ENCODE peak calls at places on chromosomes 1 and 21, in four cellular contexts. M, X, B and P are unnamed samples. For H3K4me1 and H3K27me3, the result is how much of the 10 kb centered on the place peaks cover.

GRCh38 chr21:35190201-35190701 is 141.1 kb upstream of the RUNX1 start:
- DNase-seq in M (no peak), X (peak), B (no peak), P (no peak)

GRCh38 chr1:165928075-165928731 is 100.8 kb downstream of the UCK2 start:
- DNase-seq in M (peak), X (peak), B (no peak), P (peak)

GRCh38 chr1:19087737-19088594 is 122.1 kb downstream of the UBR4 start:
- DNase-seq in M (no peak), X (no peak), B (no peak), P (no peak)

GRCh38 chr1:158020877-158021630 is 27.6 kb downstream of the KIRREL1 start:
- DNase-seq in M (no peak), X (no peak), B (no peak), P (no peak)

GRCh38 chr1:228211871-228212414 is 4.1 kb downstream of the OBSCN start:
- DNase-seq in M (no peak), X (no peak), B (no peak), P (no peak)

GRCh38 chr21:14677023-14677422 is 130.9 kb upstream of the SAMSN1 start:
- DNase-seq in M (no peak), X (no peak), B (no peak), P (no peak)

GRCh38 chr1:92051948-92052347 is 22.2 kb downstream of the EPHX4 start:
- DNase-seq in M (no peak), X (no peak), B (no peak), P (no peak)

GRCh38 chr1:83102630-83103071 is 896.3 kb downstream of the TTLL7 start:
- DNase-seq in M (no peak), X (no peak), B (no peak), P (no peak)

GRCh38 chr1:53409233-53409632 is 50.0 kb upstream of the DMRTB1 start:
- DNase-seq in M (no peak), X (no peak), B (no peak), P (no peak)

GRCh38 chr1:243910612-243911011 is 60.6 kb upstream of the AKT3 start:
- DNase-seq in M (no peak), X (no peak), B (no peak), P (no peak)

GRCh38 chr1:37822942-37823865 is 15.2 kb upstream of the YRDC start:
- DNase-seq in M (no peak), X (peak), B (no peak), P (no peak)

GRCh38 chr1:240589585-240590110 is 22.3 kb downstream of the GREM2 start:
- DNase-seq in M (no peak), X (no peak), B (no peak), P (no peak)

GRCh38 chr1:6009120-6010040 is 17.2 kb upstream of the NPHP4 start:
- DNase-seq in M (no peak), X (no peak), B (no peak), P (no peak)

GRCh38 chr1:4004635-4005430 is 104.8 kb upstream of the C1orf174 start:
- DNase-seq in M (no peak), X (no peak), B (no peak), P (no peak)

GRCh38 chr1:45752014-45752413 is 1.6 kb upstream of the IPP start:
- DNase-seq in M (no peak), X (no peak), B (no peak), P (no peak)

GRCh38 chr1:203178083-203178482 is 2.5 kb upstream of the MYBPH start:
- DNase-seq in M (no peak), X (no peak), B (no peak), P (no peak)

GRCh38 chr1:54976747-54977146 is 3.7 kb upstream of the TMEM61 start:
- DNase-seq in M (no peak), X (no peak), B (no peak), P (no peak)

GRCh38 chr1:213829806-213830205 is 158.0 kb upstream of the PROX1 start:
- DNase-seq in M (no peak), X (no peak), B (no peak), P (no peak)

GRCh38 chr21:38853421-38853919 is 47.7 kb downstream of the ETS2 start:
- DNase-seq in M (no peak), X (peak), B (no peak), P (no peak)

GRCh38 chr1:85358702-85359438 is 82.4 kb upstream of the BCL10 start:
- DNase-seq in M (no peak), X (no peak), B (no peak), P (no peak)

GRCh38 chr1:153774780-153775431 is at the start of gene SLC27A3:
- DNase-seq in M (peak), X (peak), B (no peak), P (no peak)

GRCh38 chr1:2472109-2472508 is 4.0 kb upstream of the PLCH2 start:
- DNase-seq in M (no peak), X (no peak), B (no peak), P (no peak)

GRCh38 chr21:37219766-37220432 is 47.2 kb downstream of the VPS26C start:
- DNase-seq in M (no peak), X (no peak), B (no peak), P (no peak)
- H3K27ac ChIP-seq in M (peak), X (no peak), B (peak), P (peak)

GRCh38 chr21:45431781-45432572 is 27.0 kb downstream of the COL18A1 start:
- DNase-seq in M (no peak), X (no peak), B (no peak), P (no peak)
- H3K4me1 ChIP-seq in M (under half), X (under half), B (under half), P (under half)

DNA sequence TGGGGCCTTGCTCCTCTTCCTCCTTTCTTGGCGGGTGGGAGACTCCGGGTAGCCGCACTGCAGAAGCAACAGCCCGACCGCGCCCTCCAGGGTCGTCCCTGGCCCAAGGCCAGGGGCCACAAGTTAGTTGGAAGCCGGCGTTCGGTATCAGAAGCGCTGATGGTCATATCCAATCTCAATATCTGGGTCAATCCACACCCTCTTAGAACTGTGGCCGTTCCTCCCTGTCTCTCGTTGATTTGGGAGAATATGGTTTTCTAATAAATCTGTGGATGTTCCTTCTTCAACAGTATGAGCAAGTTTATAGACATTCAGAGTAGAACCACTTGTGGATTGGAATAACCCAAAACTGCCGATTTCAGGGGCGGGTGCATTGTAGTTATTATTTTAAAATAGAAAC is 2.5 kb downstream of the OLIG2 start:
- DNase-seq in M (no peak), X (no peak), B (no peak), P (no peak)
- H3K27me3 ChIP-seq in M (under half), X (half or more), B (under half), P (under half)

GRCh38 chr1:86776108-86776507 is 71.7 kb downstream of the SH3GLB1 start:
- DNase-seq in M (no peak), X (no peak), B (no peak), P (no peak)

GRCh38 chr1:86775395-86775794 is 71.0 kb downstream of the SH3GLB1 start:
- DNase-seq in M (no peak), X (no peak), B (no peak), P (no peak)

GRCh38 chr1:86773331-86774288 is 69.2 kb downstream of the SH3GLB1 start:
- DNase-seq in M (no peak), X (peak), B (no peak), P (no peak)

GRCh38 chr1:86778510-86779218 is 74.3 kb downstream of the SH3GLB1 start:
- DNase-seq in M (no peak), X (peak), B (no peak), P (no peak)

DNA sequence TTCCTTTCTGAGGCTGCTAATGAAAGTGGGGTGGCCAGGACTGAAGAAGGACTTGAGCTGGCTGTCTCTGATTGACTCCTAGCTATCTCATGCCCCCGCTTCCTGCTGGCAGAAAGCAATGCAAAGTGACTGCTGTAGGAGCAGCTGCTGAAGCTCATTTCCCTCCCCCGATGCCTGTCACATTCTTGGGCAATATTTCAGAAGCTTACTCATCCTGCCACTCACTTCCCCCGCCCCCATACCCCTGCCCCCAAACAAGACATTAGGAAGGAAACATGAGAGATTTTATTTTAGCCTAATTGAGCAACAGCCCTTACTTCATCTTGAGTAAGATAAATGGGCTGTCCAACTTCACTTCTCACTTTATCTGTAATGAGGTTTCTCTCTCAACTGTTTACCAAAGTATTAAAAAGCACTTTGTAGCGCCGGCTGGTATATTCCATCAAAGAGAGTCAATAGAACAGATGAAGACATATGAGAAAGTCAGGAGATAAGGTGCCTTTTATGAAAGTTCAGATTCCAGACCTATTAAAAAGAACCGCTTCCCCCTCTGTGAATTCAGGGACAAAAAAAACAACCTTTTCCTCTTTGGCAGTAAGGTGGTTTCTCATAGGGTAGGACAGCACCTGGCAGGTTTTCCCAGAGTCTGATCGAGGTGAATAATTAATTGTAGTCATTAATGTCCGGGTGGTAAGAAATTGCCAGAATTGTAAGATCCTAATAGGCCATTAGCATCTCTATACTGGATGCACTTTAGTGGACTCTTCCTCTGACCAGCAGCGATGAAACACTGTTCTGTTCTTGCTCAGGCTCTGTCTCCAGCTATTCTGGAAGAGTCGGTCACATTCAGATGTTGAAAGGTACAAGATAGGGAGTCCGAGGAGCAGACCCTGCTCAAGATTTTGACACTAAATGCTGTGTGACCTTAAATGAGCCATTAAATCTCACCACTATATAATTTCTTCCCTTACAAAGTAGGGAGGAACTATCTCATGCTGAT is 70.2 kb downstream of the SH3GLB1 start:
- DNase-seq in M (peak), X (peak), B (peak), P (no peak)
- H3K27ac ChIP-seq in M (peak), X (peak), B (no peak), P (no peak)

GRCh38 chr1:182616130-182617074 is 12.2 kb upstream of the RGS16 start:
- DNase-seq in M (peak), X (peak), B (peak), P (peak)
- H3K4me1 ChIP-seq in M (under half), X (under half), B (under half), P (under half)

DNA sequence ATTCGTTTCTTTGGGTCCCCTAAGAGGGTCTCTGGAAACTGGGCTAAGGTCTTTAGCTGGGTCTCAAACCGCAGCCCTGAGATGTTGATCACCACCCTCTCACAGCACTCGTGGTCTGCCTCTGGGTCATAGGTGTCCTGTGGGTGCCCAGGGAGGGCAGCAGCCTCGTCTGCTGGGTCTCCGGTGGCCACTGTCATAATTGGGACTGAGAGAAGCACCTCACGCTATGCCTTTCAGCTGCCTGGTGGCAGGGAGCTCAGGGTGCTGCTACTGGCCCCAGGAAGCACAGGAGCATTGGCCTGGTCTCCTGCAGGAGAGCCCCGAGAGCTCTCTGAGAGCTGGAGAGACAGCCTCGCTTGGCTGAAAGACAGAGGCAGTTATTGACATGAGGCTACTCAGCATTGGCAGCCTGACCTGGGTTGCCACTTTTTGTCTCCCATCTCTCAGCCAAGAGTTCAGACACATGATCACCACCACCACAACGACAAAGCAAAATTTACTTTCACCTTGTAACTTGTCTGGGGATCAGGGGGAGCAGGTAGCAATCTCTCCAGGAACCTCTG is 1.5 kb downstream of the KCNA2 start:
- DNase-seq in M (no peak), X (no peak), B (no peak), P (no peak)
- H3K27me3 ChIP-seq in M (under half), X (under half), B (under half), P (under half)

DNA sequence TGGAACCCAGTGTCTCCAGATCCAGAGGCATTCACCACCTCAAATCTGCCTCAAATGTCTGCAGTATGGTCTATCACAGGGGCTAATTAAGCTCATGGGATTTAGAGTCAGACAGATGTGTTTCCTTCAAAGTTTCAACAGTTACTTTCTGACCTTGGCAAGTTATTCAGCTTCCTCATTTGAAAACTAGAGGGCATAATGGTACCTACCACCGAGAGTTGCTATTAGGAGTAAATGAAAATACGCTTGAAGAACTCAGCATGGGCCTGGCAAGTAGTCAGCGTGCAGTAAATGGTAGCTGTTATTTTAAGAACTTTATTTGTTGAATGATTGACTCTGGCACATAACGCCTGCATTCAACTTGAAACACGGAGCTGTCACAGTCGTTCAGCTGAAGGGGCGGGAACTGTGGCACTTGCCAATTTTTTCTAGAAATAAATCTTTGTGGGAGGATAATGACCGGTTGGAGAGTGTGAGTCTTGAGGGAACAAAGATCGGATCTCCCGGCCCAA is 1.2 kb upstream of the CAP1 start:
- DNase-seq in M (peak), X (no peak), B (no peak), P (no peak)
- H3K27ac ChIP-seq in M (peak), X (peak), B (peak), P (peak)